ENCODE peak calls at places on chromosomes 13 and 19, in four cellular contexts. One of them, this sample, is unnamed.

GRCh38 chr19:38564981-38565685 is 52.6 kb downstream of the MAP4K1 start:
- DNase-seq in nucleus accumbens: no peak
- DNase-seq in thoracic aorta: no peak
- DNase-seq in GM13976: peak
- DNase-seq in this sample: no peak

GRCh38 chr19:35717665-35718344 is at the start of gene KMT2B:
- DNase-seq in GM13976: peak
- DNase-seq in thoracic aorta: no peak
- DNase-seq in nucleus accumbens: no peak
- DNase-seq in this sample: peak

GRCh38 chr19:41649827-41650226 is 23.0 kb upstream of the CEACAM4 start:
- DNase-seq in nucleus accumbens: no peak
- DNase-seq in thoracic aorta: no peak
- DNase-seq in GM13976: no peak
- DNase-seq in this sample: no peak

GRCh38 chr19:36257512-36257876 is 42.6 kb downstream of the ZNF146 start:
- DNase-seq in nucleus accumbens: no peak
- DNase-seq in GM13976: no peak
- DNase-seq in thoracic aorta: no peak
- DNase-seq in this sample: no peak

GRCh38 chr13:96003304-96003703 is 49.9 kb downstream of the UGGT2 start:
- DNase-seq in nucleus accumbens: no peak
- DNase-seq in GM13976: no peak
- DNase-seq in thoracic aorta: no peak
- DNase-seq in this sample: no peak

GRCh38 chr19:34502582-34503545 is 21.3 kb downstream of the WTIP start:
- DNase-seq in GM13976: no peak
- DNase-seq in thoracic aorta: no peak
- DNase-seq in nucleus accumbens: no peak
- DNase-seq in this sample: peak

GRCh38 chr13:27442071-27442647 is 8.2 kb downstream of the MTIF3 start:
- DNase-seq in nucleus accumbens: no peak
- DNase-seq in GM13976: no peak
- DNase-seq in thoracic aorta: no peak
- DNase-seq in this sample: no peak

GRCh38 chr13:66618702-66619101 is 611.4 kb downstream of the PCDH9 start:
- DNase-seq in GM13976: peak
- DNase-seq in nucleus accumbens: no peak
- DNase-seq in thoracic aorta: no peak
- DNase-seq in this sample: peak

GRCh38 chr19:45638930-45639729 is at the start of gene EML2:
- DNase-seq in GM13976: peak
- DNase-seq in thoracic aorta: no peak
- DNase-seq in nucleus accumbens: no peak
- DNase-seq in this sample: peak

GRCh38 chr13:42649761-42650289 is 75.9 kb downstream of the TNFSF11 start:
- DNase-seq in nucleus accumbens: no peak
- DNase-seq in GM13976: no peak
- DNase-seq in thoracic aorta: no peak
- DNase-seq in this sample: no peak

GRCh38 chr13:98798849-98799645 is 46.6 kb upstream of the SLC15A1 start:
- DNase-seq in nucleus accumbens: no peak
- DNase-seq in GM13976: no peak
- DNase-seq in thoracic aorta: no peak
- DNase-seq in this sample: no peak

This sample was measured in GM10248.